ENCODE peak calls at places on chromosomes 13 and 19, in nine cellular contexts. T, A, Q, P, R, L, F, I and U are unnamed samples.

GRCh38 chr19:57321746-57322145 is 1.5 kb downstream of the ZNF543 start:
- DNase-seq in A (no peak), T (no peak), P (no peak), Q (no peak), R (no peak), F (no peak), I (no peak), L (no peak), U (no peak)

GRCh38 chr13:104567114-104567513 is 1500.9 kb upstream of the SLC10A2 start:
- DNase-seq in Q (no peak), R (no peak), A (no peak), P (no peak), T (no peak), L (no peak), I (no peak), F (no peak), U (no peak)

GRCh38 chr13:98842858-98843481 is 90.5 kb upstream of the SLC15A1 start:
- DNase-seq in P (peak), F (peak), L (peak), I (peak), A (peak), T (peak), R (peak), Q (peak), U (peak)

GRCh38 chr13:50916701-50917184 is 7.2 kb downstream of the RNASEH2B start:
- DNase-seq in L (no peak), F (peak), R (no peak), I (no peak), P (no peak), Q (no peak), A (no peak), T (no peak), U (no peak)

GRCh38 chr19:52648336-52648990 is 10.3 kb upstream of the ZNF83 start:
- DNase-seq in A (no peak), F (no peak), T (no peak), P (no peak), Q (no peak), I (no peak), L (no peak), R (no peak), U (no peak)

GRCh38 chr13:30792257-30793000 is 57.1 kb downstream of the ALOX5AP start:
- DNase-seq in T (peak), Q (peak), A (no peak), R (peak), L (peak), P (peak), I (peak), F (peak), U (no peak)

GRCh38 chr19:58097349-58097748 is 682 bp downstream of the ZSCAN18 start:
- DNase-seq in A (no peak), L (no peak), Q (no peak), P (no peak), R (no peak), F (no peak), T (no peak), I (no peak), U (no peak)

GRCh38 chr19:18841400-18841799 is 9.6 kb downstream of the UPF1 start:
- DNase-seq in I (no peak), T (no peak), P (no peak), Q (no peak), R (no peak), F (no peak), A (no peak), L (no peak), U (no peak)

GRCh38 chr13:32790731-32791130 is 204.5 kb downstream of the PDS5B start:
- DNase-seq in L (no peak), A (no peak), R (no peak), Q (no peak), T (no peak), I (no peak), F (no peak), P (no peak), U (no peak)
- TF ChIP-seq CTCF in L (no peak), A (peak), R (no peak), Q (no peak), T (peak), I (no peak), F (no peak), P (no peak), U (no peak)

DNA sequence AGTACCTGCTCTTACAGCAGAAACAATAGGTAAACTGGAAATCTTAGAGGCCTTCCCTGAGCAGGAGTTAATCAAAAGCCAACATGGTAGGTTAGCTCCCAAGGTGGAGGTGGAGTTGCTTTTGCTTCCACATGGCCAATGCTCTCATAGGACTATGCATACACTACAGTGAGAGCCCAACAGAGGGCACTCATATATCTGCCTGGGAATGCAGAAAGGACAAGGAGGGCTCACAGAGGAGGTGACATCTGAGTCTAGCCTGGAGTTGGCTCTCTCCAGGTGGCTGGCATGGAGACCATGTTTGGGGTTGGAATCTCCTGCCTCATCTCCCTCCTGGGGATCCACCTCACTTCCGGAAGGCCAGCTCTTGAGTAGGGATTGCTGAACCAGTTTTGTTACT is 34.6 kb downstream of the ATP8A2 start:
- DNase-seq in F (no peak), P (no peak), T (peak), Q (no peak), L (peak), R (no peak), A (peak), I (no peak), U (no peak)
- TF ChIP-seq CTCF in F (no peak), P (no peak), T (peak), Q (no peak), L (no peak), R (no peak), A (no peak), I (no peak), U (peak)

GRCh38 chr13:99985243-99985874 is 3.8 kb downstream of the ZIC2 start:
- DNase-seq in L (no peak), A (peak), I (no peak), P (no peak), T (no peak), Q (no peak), F (no peak), R (no peak), U (no peak)
- TF ChIP-seq CTCF in L (no peak), A (no peak), I (no peak), P (no peak), T (no peak), Q (no peak), F (no peak), R (no peak), U (no peak)

DNA sequence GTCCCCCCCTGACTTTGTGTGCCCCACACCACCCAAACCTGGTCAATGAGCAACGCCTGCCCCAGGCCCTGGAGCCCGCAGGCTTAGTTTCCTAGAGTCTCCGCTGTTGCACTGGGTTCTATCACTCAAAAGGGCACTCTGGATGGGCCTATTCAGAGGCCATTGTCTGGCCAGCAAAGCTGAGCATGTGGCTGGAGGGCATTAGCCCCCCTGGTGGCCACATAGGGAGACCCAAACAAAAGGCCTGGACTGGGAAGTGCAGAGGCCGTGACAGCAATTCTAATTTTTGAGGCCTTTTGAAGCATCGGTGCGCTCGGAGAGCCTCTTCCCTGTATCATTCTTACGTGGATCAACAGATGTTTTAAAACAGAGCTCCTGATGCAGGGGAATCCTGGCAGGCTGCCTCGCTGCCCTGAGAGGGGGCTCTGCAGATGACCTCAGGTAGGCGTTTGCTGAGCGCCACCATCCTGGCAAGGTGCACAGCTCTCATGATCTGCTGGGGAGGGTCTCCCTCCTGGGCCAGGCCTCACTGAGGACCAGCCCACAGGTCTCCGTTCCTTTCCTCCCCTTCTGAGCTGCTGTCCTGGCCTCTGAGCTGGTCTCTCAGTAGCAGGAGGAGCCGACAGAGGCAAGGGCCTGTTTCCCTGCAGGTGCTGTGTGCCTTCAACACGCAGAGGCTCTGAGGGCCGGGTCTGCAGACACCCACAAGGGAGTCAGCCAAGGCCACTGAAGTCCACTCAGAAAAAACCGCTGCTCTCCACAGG is 190.5 kb downstream of the URI1 start:
- DNase-seq in R (no peak), A (peak), Q (no peak), F (no peak), I (no peak), P (no peak), L (no peak), T (no peak), U (no peak)
- TF ChIP-seq CTCF in R (no peak), A (peak), Q (no peak), F (no peak), I (no peak), P (no peak), L (no peak), T (no peak), U (peak)

GRCh38 chr19:843180-843835 is 2.5 kb downstream of the PRTN3 start:
- DNase-seq in T (no peak), Q (no peak), L (peak), F (no peak), R (peak), A (peak), I (no peak), P (no peak), U (no peak)
- TF ChIP-seq CTCF in T (peak), Q (no peak), L (no peak), F (no peak), R (no peak), A (no peak), I (no peak), P (no peak), U (peak)